ENCODE peak calls at places on chromosomes 12 and 14, in five cellular contexts. X, F, J, T and N are unnamed samples.

GRCh38 chr12:108815875-108816594 is 41.3 kb downstream of the SSH1 start:
- DNase-seq in J (no peak), X (no peak), F (no peak), T (no peak), N (no peak)

GRCh38 chr14:92726135-92726932 is 22.1 kb downstream of the LGMN start:
- DNase-seq in T (peak; percentile 39), X (no peak), F (peak; percentile 42), J (peak; percentile 43), N (no peak)

GRCh38 chr12:94795520-94795919 is 145.2 kb upstream of the TMCC3 start:
- DNase-seq in J (no peak), T (no peak), F (peak; percentile 96), X (peak; percentile 6), N (no peak)

GRCh38 chr14:102063092-102063807 is 23.6 kb downstream of the HSP90AA1 start:
- DNase-seq in F (peak; percentile 75), J (peak; percentile 66), T (peak; percentile 86), X (peak; percentile 93), N (peak; percentile 56)

GRCh38 chr12:51442324-51442723 is 17.7 kb downstream of the SLC4A8 start:
- DNase-seq in J (no peak), F (no peak), X (no peak), T (no peak), N (no peak)

GRCh38 chr12:102816816-102817434 is 100.1 kb downstream of the PAH start:
- DNase-seq in J (no peak), T (no peak), F (peak; percentile 57), X (peak; percentile 72), N (no peak)

GRCh38 chr12:21418403-21418802 is 19.1 kb upstream of the PYROXD1 start:
- DNase-seq in T (no peak), F (no peak), X (no peak), J (no peak), N (no peak)

GRCh38 chr12:89980236-89980635 is 271.6 kb upstream of the ATP2B1 start:
- DNase-seq in F (no peak), T (no peak), J (no peak), X (no peak), N (no peak)

GRCh38 chr12:51852404-51853137 is 4.1 kb upstream of the FIGNL2 start:
- DNase-seq in T (no peak), J (no peak), F (no peak), X (no peak), N (no peak)

GRCh38 chr14:30443368-30444007 is 115.5 kb upstream of the G2E3 start:
- DNase-seq in T (no peak), J (no peak), X (peak; percentile 67), F (peak; percentile 37), N (no peak)

GRCh38 chr14:71855399-71856036 is 76.7 kb upstream of the RGS6 start:
- DNase-seq in J (peak; percentile 75), X (peak; percentile 83), F (peak; percentile 56), T (peak; percentile 57), N (peak; percentile 9)

GRCh38 chr14:101823511-101824120 is 62.1 kb downstream of the PPP2R5C start:
- DNase-seq in F (no peak), X (no peak), J (no peak), T (no peak), N (no peak)

GRCh38 chr14:94026886-94027469 is 838 bp downstream of the OTUB2 start:
- DNase-seq in T (no peak), X (no peak), J (no peak), F (no peak), N (no peak)

GRCh38 chr14:33525626-33526025 is 425.2 kb downstream of the EGLN3 start:
- DNase-seq in X (no peak), J (no peak), T (no peak), F (no peak), N (no peak)

GRCh38 chr14:100048786-100049185 is 16.4 kb upstream of the EVL start:
- DNase-seq in T (no peak), F (no peak), J (no peak), X (no peak), N (no peak)

GRCh38 chr12:56037161-56037560 is 4.6 kb upstream of the RPS26 start:
- DNase-seq in J (no peak), F (no peak), X (no peak), T (no peak), N (no peak)